ENCODE peak calls at places on chromosomes 12 and 14, in four cellular contexts. B is progenitor cell of endocrine pancreas, U is astrocyte of the cerebellum, C is GM12865. I is an unnamed sample.

GRCh38 chr12:1531654-1532366 is 62.6 kb downstream of the FBXL14 start:
- DNase-seq in B (no peak), C (peak; percentile 63), U (no peak), I (no peak)

GRCh38 chr12:132489078-132489601 is 811 bp upstream of the FBRSL1 start:
- DNase-seq in U (no peak), C (peak; percentile 44), B (no peak), I (no peak)

GRCh38 chr12:1799882-1800645 is 20.3 kb upstream of the LRTM2 start:
- DNase-seq in U (no peak), C (no peak), B (no peak), I (no peak)

GRCh38 chr12:42482086-42482819 is 107.3 kb downstream of the PRICKLE1 start:
- DNase-seq in C (no peak), B (no peak), U (no peak), I (no peak)

GRCh38 chr12:100043657-100044056 is 58.9 kb upstream of the ANKS1B start:
- DNase-seq in C (no peak), B (no peak), U (no peak), I (no peak)

GRCh38 chr12:83893101-83893500 is 1019.5 kb downstream of the SLC6A15 start:
- DNase-seq in C (no peak), B (no peak), U (no peak), I (no peak)

GRCh38 chr14:25237845-25238244 is 187.9 kb upstream of the STXBP6 start:
- DNase-seq in U (no peak), C (no peak), B (no peak), I (no peak)

GRCh38 chr12:116502141-116502725 is 56.9 kb upstream of the MAP1LC3B2 start:
- DNase-seq in B (no peak), U (no peak), C (no peak), I (no peak)

GRCh38 chr12:101715045-101715444 is 17.6 kb downstream of the CHPT1 start:
- DNase-seq in C (no peak), B (no peak), U (no peak), I (no peak)

GRCh38 chr12:95859947-95860850 is 1.4 kb downstream of the SNRPF start:
- DNase-seq in U (no peak), C (no peak), B (no peak), I (no peak)

GRCh38 chr14:21825147-21825743 is 151.6 kb upstream of the OR4E1 start:
- DNase-seq in U (no peak), B (no peak), C (peak; percentile 43), I (no peak)

GRCh38 chr12:21631367-21631766 is 26.3 kb downstream of the LDHB start:
- DNase-seq in B (no peak), U (no peak), C (no peak), I (no peak)

GRCh38 chr12:123354600-123354999 is 10.0 kb downstream of the SBNO1 start:
- DNase-seq in B (no peak), C (no peak), U (no peak), I (no peak)

GRCh38 chr14:75310295-75311059 is 31.8 kb downstream of the FOS start:
- DNase-seq in C (no peak), U (peak; percentile 85), B (no peak), I (peak; percentile 80)

GRCh38 chr14:36626150-36626549 is 35.5 kb upstream of the PAX9 start:
- DNase-seq in U (no peak), C (peak; percentile 15), B (no peak), I (no peak)

GRCh38 chr14:22084393-22085281 is 411.0 kb upstream of the OR4E1 start:
- DNase-seq in B (no peak), C (peak; percentile 72), U (peak; percentile 57), I (peak; percentile 11)

GRCh38 chr12:95918194-95918993 is 24.0 kb downstream of the CCDC38 start:
- DNase-seq in B (no peak), U (no peak), C (peak; percentile 63), I (peak; percentile 22)

GRCh38 chr12:67352682-67353081 is 83.5 kb downstream of the CAND1 start:
- DNase-seq in C (no peak), U (no peak), B (no peak), I (no peak)

GRCh38 chr12:53500119-53500775 is 836 bp upstream of the TARBP2 start:
- DNase-seq in U (no peak), C (no peak), B (no peak), I (peak; percentile 59)

GRCh38 chr12:10179871-10180270 is 1.0 kb downstream of the TMEM52B start:
- DNase-seq in U (no peak), B (no peak), C (no peak), I (no peak)

GRCh38 chr12:5817246-5817645 is 127.8 kb downstream of the ANO2 start:
- DNase-seq in B (no peak), C (no peak), U (no peak), I (no peak)

GRCh38 chr12:105162174-105162573 is 54.6 kb downstream of the WASHC4 start:
- DNase-seq in C (no peak), B (no peak), U (no peak), I (no peak)

GRCh38 chr12:105156260-105156659 is 48.7 kb downstream of the WASHC4 start:
- DNase-seq in C (no peak), B (no peak), U (no peak), I (no peak)

DNA sequence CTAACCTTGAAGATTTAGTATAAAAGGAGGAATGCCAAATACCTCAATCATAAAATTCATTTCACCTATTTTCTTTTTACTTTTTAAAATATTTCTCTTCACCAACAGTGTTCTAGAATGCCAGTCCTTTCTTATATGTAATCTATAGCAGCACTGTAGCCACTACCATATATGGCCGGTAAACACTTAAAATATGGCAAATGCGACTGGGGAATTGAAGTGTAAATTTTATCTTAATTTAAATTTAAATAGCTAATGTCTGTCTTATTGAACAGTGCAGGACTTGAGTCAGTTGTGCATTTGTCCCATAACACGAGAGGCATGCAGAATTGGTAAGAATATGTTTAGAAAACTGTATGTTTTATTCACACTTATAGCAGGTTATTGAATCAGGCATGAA is 50.1 kb downstream of the WASHC4 start:
- DNase-seq in C (no peak), B (no peak), U (no peak), I (no peak)
- TF ChIP-seq CTCF in C (no peak), B (no peak), U (no peak), I (no peak)

DNA sequence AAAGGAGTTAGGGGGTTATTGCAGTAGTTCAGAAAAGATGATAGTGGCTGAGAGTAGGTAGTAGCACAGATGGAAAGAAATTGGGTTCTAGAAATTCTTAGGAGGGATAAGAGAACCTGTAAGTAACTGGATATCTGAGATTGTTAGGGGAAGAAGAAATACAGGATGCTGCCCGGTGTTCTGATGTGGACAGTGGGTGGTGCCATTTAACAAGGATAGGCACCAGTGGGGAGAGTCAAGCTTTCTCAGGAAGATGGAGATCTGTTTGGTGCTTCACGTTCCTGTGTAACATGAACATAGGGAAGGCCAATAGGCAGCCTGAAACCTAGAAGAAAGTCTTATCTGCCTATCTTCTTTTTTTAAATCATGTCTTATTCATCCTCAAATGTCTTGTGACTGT is 245.9 kb downstream of the NPAS3 start:
- DNase-seq in U (no peak), B (no peak), C (no peak), I (no peak)
- TF ChIP-seq CTCF in U (peak; percentile 30), B (no peak), C (no peak), I (peak; percentile 22)

DNA sequence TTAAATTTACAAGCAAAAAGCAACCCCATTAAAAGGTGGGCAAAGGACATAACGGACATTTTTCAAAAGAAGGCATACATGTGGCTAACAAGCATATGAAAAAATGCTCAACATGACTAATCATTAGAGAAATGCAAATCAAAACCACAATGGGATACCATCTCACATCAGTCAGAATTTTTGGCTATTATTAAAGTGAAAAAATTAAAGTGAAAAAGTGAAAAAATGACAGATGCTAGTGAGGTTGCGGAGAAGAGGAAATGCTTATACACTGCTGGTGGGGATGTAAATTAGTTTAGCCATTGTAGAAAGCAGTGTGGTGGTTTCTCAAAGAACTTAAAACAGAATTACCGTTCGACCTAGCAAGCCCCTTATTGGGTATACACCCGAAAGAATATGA is 7.9 kb downstream of the OTOGL start:
- DNase-seq in U (peak; percentile 60), B (no peak), C (peak; percentile 36), I (no peak)
- TF ChIP-seq CTCF in U (no peak), B (no peak), C (no peak), I (no peak)

DNA sequence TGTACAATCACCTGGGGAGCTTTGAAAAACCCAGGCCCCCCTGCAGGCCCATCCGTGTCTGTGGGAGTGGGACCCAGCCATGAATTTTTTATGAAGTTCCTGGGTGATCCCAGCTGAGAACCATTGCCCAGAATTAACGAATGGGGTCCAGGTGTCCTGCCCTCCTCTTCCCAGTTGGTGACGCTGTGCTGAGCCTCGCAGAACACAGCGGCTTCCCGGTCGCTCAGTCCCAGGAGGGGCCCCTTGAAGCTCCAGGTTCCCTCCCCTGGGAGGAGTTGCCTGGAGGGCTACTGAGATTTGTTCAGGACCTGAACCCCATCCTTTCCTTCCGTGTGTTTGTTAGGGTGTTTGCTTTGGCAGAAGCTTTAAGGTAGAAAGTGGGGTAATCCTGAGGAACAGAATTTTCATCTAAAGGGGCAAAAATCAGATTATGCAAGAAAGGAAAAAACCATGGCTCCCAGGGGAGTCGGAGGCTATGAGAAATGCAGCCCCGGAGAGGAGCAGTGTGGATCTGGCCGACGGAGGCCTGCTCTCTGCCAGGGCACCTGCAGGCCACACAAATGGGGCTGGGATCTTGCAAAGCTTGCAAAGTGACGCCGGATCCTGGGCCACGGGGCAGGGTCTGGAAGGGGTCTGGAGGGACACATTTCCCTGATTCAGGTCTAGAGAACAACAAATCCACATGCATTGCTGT is 164.7 kb upstream of the PRMT8 start:
- DNase-seq in C (no peak), U (no peak), B (no peak), I (no peak)
- TF ChIP-seq CTCF in C (no peak), U (no peak), B (peak; percentile 17), I (no peak)

GRCh38 chr14:104985675-104986486 is at the start of gene CLBA1:
- DNase-seq in C (peak; percentile 93), B (peak; percentile 78), U (peak; percentile 65), I (peak; percentile 75)
- TF ChIP-seq CTCF in C (no peak), B (no peak), U (no peak), I (no peak)

GRCh38 chr14:20604291-20604690 is 13.1 kb upstream of the RNASE12 start:
- DNase-seq in C (no peak), U (no peak), B (no peak), I (no peak)

GRCh38 chr14:20603813-20604212 is 12.6 kb upstream of the RNASE12 start:
- DNase-seq in U (no peak), B (no peak), C (no peak), I (no peak)

GRCh38 chr14:20602583-20602982 is 11.4 kb upstream of the RNASE12 start:
- DNase-seq in B (no peak), C (no peak), U (no peak), I (no peak)

GRCh38 chr14:20597108-20597507 is 5.9 kb upstream of the RNASE12 start:
- DNase-seq in B (no peak), C (no peak), U (no peak), I (no peak)

GRCh38 chr14:20601522-20601921 is 10.3 kb upstream of the RNASE12 start:
- DNase-seq in U (no peak), B (no peak), C (no peak), I (no peak)
- TF ChIP-seq CTCF in U (no peak), B (no peak), C (no peak), I (no peak)

DNA sequence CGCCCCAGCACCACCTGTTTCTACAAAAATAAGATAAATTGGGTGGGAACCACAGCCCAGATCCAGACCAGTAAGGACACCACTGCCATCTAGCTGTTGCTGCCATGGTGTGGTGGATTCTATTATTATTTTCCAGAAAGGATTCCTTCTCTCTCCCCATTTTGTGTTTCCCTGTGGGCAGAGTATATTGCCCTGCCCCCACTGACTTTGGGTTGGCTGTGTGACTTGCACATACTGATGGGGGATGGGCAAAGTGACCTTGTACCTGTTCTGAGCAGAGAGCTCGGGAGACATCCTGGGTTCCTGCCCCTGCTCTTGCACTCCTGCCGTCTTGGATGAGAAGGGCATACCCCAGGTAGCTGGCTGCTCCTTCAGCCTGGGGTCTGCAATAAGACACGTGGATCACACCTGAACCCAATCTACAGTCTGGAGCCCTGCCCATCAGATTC is 24.3 kb downstream of the MOAP1 start:
- DNase-seq in C (peak; percentile 56), B (no peak), U (no peak), I (no peak)
- TF ChIP-seq CTCF in C (peak; percentile 29), B (peak; percentile 40), U (peak; percentile 38), I (peak; percentile 33)